ENCODE peak calls at places on chromosome 1, in seven cellular contexts. F is IMR-90, M is neural progenitor cell, C is kidney, N is mesenchymal stem cell, K is endodermal cell, S is GM12878. D is an unnamed sample.

GRCh38 chr1:232880354-232880753 is 70.1 kb upstream of the NTPCR start:
- DNase-seq in F (peak), M (peak), C (no peak), N (peak), K (peak), S (no peak), D (no peak)

GRCh38 chr1:1558591-1558990 is 16.1 kb downstream of the SSU72 start:
- DNase-seq in F (no peak), M (no peak), C (no peak), N (no peak), K (no peak), S (no peak), D (no peak)

GRCh38 chr1:75198761-75199160 is 64.6 kb downstream of the LHX8 start:
- DNase-seq in F (no peak), M (no peak), C (no peak), N (no peak), K (no peak), S (no peak), D (no peak)

GRCh38 chr1:65174585-65174984 is 26.6 kb downstream of the AK4 start:
- DNase-seq in F (peak), M (no peak), C (no peak), N (peak), K (no peak), S (peak), D (peak)

GRCh38 chr1:246004281-246004680 is 502.8 kb downstream of the SMYD3 start:
- DNase-seq in F (no peak), M (no peak), C (no peak), N (no peak), K (no peak), S (no peak), D (no peak)

GRCh38 chr1:207321790-207322530 is 482 bp downstream of the CD55 start:
- DNase-seq in F (no peak), M (no peak), C (no peak), N (peak), K (no peak), S (no peak), D (no peak)

GRCh38 chr1:12591267-12591938 is 26.6 kb downstream of the DHRS3 start:
- DNase-seq in F (no peak), M (no peak), C (no peak), N (no peak), K (no peak), S (no peak), D (no peak)

GRCh38 chr1:228397966-228398365 is 8.7 kb downstream of the TRIM11 start:
- DNase-seq in F (no peak), M (no peak), C (no peak), N (no peak), K (peak), S (no peak), D (no peak)

GRCh38 chr1:3061566-3061965 is 7.4 kb upstream of the PRDM16 start:
- DNase-seq in F (no peak), M (no peak), C (peak), N (no peak), K (no peak), S (no peak), D (no peak)

GRCh38 chr1:71049951-71050598 is 2.5 kb upstream of the PTGER3 start:
- DNase-seq in F (peak), M (peak), C (no peak), N (peak), K (peak), S (peak), D (peak)

GRCh38 chr1:65067491-65068201 is 80.4 kb upstream of the AK4 start:
- DNase-seq in F (peak), M (peak), C (peak), N (peak), K (peak), S (no peak), D (peak)

GRCh38 chr1:105100102-105100501 is 1350.4 kb downstream of the AMY1C start:
- DNase-seq in F (no peak), M (no peak), C (no peak), N (no peak), K (no peak), S (no peak), D (no peak)

GRCh38 chr1:68301538-68301937 is 69.2 kb upstream of the WLS start:
- DNase-seq in F (peak), M (no peak), C (no peak), N (no peak), K (no peak), S (no peak), D (no peak)

GRCh38 chr1:235024045-235024439 is 104.6 kb downstream of the TOMM20 start:
- DNase-seq in F (no peak), M (no peak), C (no peak), N (no peak), K (no peak), S (no peak), D (no peak)

GRCh38 chr1:90386899-90387334 is 330.2 kb downstream of the BARHL2 start:
- DNase-seq in F (peak), M (no peak), C (no peak), N (no peak), K (no peak), S (no peak), D (no peak)

GRCh38 chr1:6011946-6012258 is 19.7 kb upstream of the NPHP4 start:
- DNase-seq in F (no peak), M (no peak), C (no peak), N (no peak), K (no peak), S (no peak), D (no peak)

GRCh38 chr1:10671090-10671489 is 125.4 kb downstream of the CASZ1 start:
- DNase-seq in F (no peak), M (no peak), C (no peak), N (peak), K (no peak), S (no peak), D (no peak)

GRCh38 chr1:192907545-192908243 is 98.9 kb downstream of the RGS2 start:
- DNase-seq in F (peak), M (no peak), C (no peak), N (peak), K (no peak), S (no peak), D (no peak)

DNA sequence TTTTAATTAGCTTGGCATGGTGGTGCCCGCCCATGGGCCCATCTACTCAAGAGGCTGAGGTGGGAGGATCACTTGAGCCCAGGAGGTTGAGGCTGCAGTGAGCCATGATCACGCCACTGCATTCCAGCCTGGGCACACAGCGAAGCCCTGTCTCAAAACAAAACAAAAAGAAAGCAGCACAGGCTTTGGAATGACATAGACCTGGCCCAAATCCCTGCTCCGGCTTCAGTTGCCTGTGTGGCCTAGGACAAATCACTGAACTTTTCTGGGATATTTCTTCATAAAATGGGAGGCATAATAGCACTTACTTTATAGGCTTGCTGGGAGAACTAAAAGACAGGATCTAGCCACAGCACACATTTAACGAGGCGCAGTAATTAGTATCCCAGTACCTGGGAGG is 2.4 kb downstream of the PEAR1 start:
- DNase-seq in F (no peak), M (no peak), C (peak), N (no peak), K (no peak), S (no peak), D (no peak)
- H3K27ac ChIP-seq in F (peak), M (no peak), C (no peak), N (peak), K (no peak), S (no peak), D (no peak)

DNA sequence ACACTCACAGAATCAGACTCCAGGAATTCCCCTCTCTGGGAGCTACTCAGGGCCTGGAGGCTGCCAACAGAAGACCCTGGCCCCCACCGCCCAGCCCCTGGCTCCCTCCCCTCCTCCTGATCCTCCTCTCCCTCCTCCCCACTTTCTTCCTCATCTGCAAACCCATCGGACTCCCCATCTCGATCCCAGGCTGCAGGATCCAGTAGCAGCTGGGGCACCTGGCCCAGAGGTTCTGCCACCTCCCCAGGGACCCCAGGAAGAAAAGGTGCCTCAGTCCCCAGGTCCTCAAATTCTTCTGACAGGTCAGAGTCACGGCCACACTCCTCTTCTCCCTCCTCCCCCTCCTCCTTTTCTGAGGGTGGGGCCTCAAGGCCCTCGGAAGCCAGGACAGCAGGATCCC is 7.4 kb downstream of the NES start:
- DNase-seq in F (no peak), M (no peak), C (no peak), N (no peak), K (peak), S (no peak), D (no peak)
- H3K4me3 ChIP-seq in F (no peak), M (no peak), C (no peak), N (no peak), K (no peak), S (no peak), D (no peak)

DNA sequence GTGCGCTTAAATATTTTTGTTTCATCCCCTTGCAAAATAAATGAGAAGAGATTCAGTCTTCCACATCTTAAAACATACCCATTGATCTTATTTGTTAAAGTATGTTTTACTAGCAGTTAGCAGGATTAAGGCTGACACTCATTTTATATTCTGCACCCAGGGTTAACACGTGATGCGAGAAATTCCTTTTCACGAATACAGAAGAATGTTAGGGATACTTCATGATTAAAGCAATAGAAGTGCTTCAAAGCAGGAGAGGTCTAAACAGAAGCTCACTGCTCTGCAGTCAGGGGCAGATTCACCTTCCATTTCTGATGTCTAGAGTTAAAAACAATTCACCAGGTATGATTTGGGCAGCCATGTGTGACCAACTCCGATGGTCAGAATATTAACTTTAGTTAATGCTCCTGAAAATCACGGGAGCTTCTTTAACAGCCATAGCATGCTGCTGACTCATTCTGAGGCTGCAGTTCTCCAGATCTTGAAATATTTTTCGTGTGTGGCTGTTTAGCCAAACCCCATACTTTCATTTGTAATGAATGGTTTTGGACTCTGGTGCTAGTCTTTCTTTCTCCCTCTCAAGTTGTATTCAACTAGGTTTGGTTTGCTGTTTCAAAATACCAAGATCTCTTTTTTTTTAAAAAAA is 19.7 kb downstream of the BCAR3 start:
- DNase-seq in F (peak), M (no peak), C (no peak), N (peak), K (no peak), S (no peak), D (no peak)
- H3K9ac ChIP-seq in F (peak), M (no peak), C (no peak), N (peak), K (no peak), S (no peak), D (peak)

GRCh38 chr1:230589951-230590350 is 52.3 kb upstream of the COG2 start:
- DNase-seq in F (no peak), M (no peak), C (no peak), N (no peak), K (no peak), S (no peak), D (no peak)
- H3K27ac ChIP-seq in F (no peak), M (no peak), C (no peak), N (no peak), K (no peak), S (no peak), D (no peak)

GRCh38 chr1:24118410-24119242 is 6.7 kb upstream of the MYOM3 start:
- DNase-seq in F (no peak), M (no peak), C (peak), N (no peak), K (no peak), S (no peak), D (no peak)
- H3K4me3 ChIP-seq in F (no peak), M (no peak), C (no peak), N (no peak), K (no peak), S (no peak), D (no peak)

DNA sequence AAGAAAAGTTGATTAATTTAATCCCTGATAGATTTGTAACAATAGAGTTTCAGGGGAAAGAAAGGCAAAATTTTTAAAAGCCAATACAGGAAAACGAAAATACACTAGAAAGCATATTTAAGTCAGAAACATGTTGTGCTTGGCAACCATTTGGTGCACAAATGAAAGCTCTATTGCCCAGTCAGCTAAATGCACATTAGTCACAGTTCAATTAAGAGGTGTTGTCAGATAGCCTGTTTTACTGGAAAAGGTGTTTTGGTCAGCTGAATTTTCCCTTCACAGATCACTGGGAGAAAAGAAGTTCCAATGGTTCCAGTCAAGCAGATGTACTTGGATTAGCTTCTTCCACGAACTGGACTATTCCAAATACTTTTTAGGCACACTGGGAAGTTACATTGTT is 25.4 kb downstream of the RGS4 start:
- DNase-seq in F (no peak), M (peak), C (no peak), N (no peak), K (no peak), S (no peak), D (no peak)
- H3K9ac ChIP-seq in F (no peak), M (no peak), C (no peak), N (no peak), K (no peak), S (no peak), D (no peak)